ENCODE peak calls at places on chromosomes 12 and 14, in four cellular contexts. One of them, this sample, is unnamed. For H3K4me1, the result is how much of the 10 kb centered on the place peaks cover.

GRCh38 chr12:21775130-21775920 is 819 bp upstream of the KCNJ8 start:
- DNase-seq in PC-9: no peak
- DNase-seq in HepG2: no peak
- DNase-seq in DND-41: no peak
- DNase-seq in this sample: no peak

GRCh38 chr12:2395352-2395977 is 342.7 kb downstream of the CACNA1C start:
- DNase-seq in PC-9: peak
- DNase-seq in HepG2: peak
- DNase-seq in DND-41: peak
- DNase-seq in this sample: peak

GRCh38 chr14:101598571-101599233 is 37.4 kb downstream of the DIO3 start:
- DNase-seq in PC-9: peak
- DNase-seq in HepG2: no peak
- DNase-seq in DND-41: peak
- DNase-seq in this sample: no peak

GRCh38 chr14:101622251-101623076 is 61.2 kb downstream of the DIO3 start:
- DNase-seq in PC-9: no peak
- DNase-seq in HepG2: no peak
- DNase-seq in DND-41: no peak
- DNase-seq in this sample: no peak

GRCh38 chr14:100532916-100533630 is 54.1 kb downstream of the BEGAIN start:
- DNase-seq in PC-9: no peak
- DNase-seq in HepG2: no peak
- DNase-seq in DND-41: peak
- DNase-seq in this sample: no peak

GRCh38 chr14:105180598-105181528 is at the start of gene NUDT14:
- DNase-seq in PC-9: peak
- DNase-seq in HepG2: no peak
- DNase-seq in DND-41: peak
- DNase-seq in this sample: peak

GRCh38 chr14:91872011-91872476 is 4.7 kb upstream of the TC2N start:
- DNase-seq in PC-9: no peak
- DNase-seq in HepG2: peak
- DNase-seq in DND-41: peak
- DNase-seq in this sample: peak

GRCh38 chr14:59314019-59314608 is 125.6 kb downstream of the DAAM1 start:
- DNase-seq in PC-9: no peak
- DNase-seq in HepG2: peak
- DNase-seq in DND-41: no peak
- DNase-seq in this sample: no peak

GRCh38 chr14:58298477-58298879 is at the start of gene ARID4A:
- DNase-seq in PC-9: no peak
- DNase-seq in HepG2: no peak
- DNase-seq in DND-41: no peak
- DNase-seq in this sample: no peak

GRCh38 chr14:83164016-83164415 is 1630.4 kb upstream of the SEL1L start:
- DNase-seq in PC-9: no peak
- DNase-seq in HepG2: no peak
- DNase-seq in DND-41: no peak
- DNase-seq in this sample: no peak

GRCh38 chr12:219891-220352 is 6.0 kb upstream of the SLC6A12 start:
- DNase-seq in PC-9: peak
- DNase-seq in HepG2: peak
- DNase-seq in DND-41: peak
- DNase-seq in this sample: peak

GRCh38 chr12:72540811-72541210 is 268.6 kb downstream of the TRHDE start:
- DNase-seq in PC-9: no peak
- DNase-seq in HepG2: no peak
- DNase-seq in DND-41: no peak
- DNase-seq in this sample: no peak

GRCh38 chr12:56229082-56229481 is 769 bp upstream of the SLC39A5 start:
- DNase-seq in PC-9: no peak
- DNase-seq in HepG2: no peak
- DNase-seq in DND-41: no peak
- DNase-seq in this sample: no peak

GRCh38 chr14:52329678-52330376 is 15.7 kb downstream of the PTGER2 start:
- DNase-seq in PC-9: no peak
- DNase-seq in HepG2: no peak
- DNase-seq in DND-41: no peak
- DNase-seq in this sample: no peak

GRCh38 chr12:96719671-96720362 is 187.2 kb upstream of the NEDD1 start:
- DNase-seq in PC-9: no peak
- DNase-seq in HepG2: no peak
- DNase-seq in DND-41: peak
- DNase-seq in this sample: peak

GRCh38 chr14:93013368-93013719 is 90.4 kb downstream of the CHGA start:
- DNase-seq in PC-9: no peak
- DNase-seq in HepG2: no peak
- DNase-seq in DND-41: no peak
- DNase-seq in this sample: no peak

GRCh38 chr12:115094163-115094816 is 410.3 kb upstream of the TBX3 start:
- DNase-seq in PC-9: no peak
- DNase-seq in HepG2: no peak
- DNase-seq in DND-41: no peak
- DNase-seq in this sample: no peak

GRCh38 chr14:68248481-68249255 is 429.1 kb downstream of the RAD51B start:
- DNase-seq in PC-9: peak
- DNase-seq in HepG2: peak
- DNase-seq in DND-41: peak
- DNase-seq in this sample: peak

DNA sequence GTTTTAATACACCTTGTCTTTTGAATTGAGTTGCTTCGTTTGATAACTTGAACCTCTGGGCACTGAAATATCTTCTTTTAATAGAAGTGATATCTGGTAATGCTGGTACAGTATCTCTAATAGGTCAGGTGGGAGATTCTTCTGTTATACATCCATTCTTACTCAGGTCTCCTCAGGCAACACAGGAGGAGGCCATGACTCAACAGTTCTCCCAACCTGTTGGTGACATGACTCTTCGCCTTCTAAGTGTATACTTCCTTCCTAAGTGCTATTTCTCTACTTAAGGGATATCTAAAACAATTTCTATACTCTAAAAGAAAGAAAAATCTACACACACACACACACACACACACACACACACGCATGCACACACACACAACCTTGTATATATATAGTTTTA is 509.1 kb downstream of the PCNX1 start:
- DNase-seq in PC-9: no peak
- DNase-seq in HepG2: no peak
- DNase-seq in DND-41: no peak
- DNase-seq in this sample: no peak
- TF ChIP-seq EZH2 in PC-9: no peak
- TF ChIP-seq EZH2 in HepG2: no peak
- TF ChIP-seq EZH2 in DND-41: no peak
- TF ChIP-seq EZH2 in this sample: no peak

GRCh38 chr14:96084796-96085195 is 45.6 kb downstream of the C14orf132 start:
- DNase-seq in PC-9: no peak
- DNase-seq in HepG2: no peak
- DNase-seq in DND-41: no peak
- DNase-seq in this sample: no peak

GRCh38 chr14:96086032-96086431 is 46.9 kb downstream of the C14orf132 start:
- DNase-seq in PC-9: peak
- DNase-seq in HepG2: no peak
- DNase-seq in DND-41: no peak
- DNase-seq in this sample: no peak

GRCh38 chr14:96083667-96084320 is 44.6 kb downstream of the C14orf132 start:
- DNase-seq in PC-9: peak
- DNase-seq in HepG2: no peak
- DNase-seq in DND-41: no peak
- DNase-seq in this sample: no peak

GRCh38 chr14:96086574-96087077 is 47.5 kb downstream of the C14orf132 start:
- DNase-seq in PC-9: peak
- DNase-seq in HepG2: no peak
- DNase-seq in DND-41: no peak
- DNase-seq in this sample: no peak

DNA sequence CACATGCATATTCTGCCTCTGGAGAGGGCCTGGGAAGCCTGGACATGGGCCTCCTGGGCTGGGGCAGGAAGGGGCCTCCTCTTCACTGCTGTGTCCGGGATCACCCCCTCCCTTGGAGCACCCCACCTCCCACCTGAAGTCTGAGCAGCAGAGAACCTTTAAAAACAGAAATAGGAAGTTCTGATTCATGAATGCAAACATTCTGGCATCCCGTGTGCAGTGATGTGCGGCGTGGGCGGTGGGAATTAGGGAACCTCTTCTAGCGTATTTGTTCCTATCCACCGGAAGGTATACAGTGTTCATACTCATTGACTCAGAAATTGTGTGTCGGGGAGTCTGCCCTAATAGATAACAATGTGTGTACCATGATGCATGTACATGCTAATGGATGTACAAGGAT is 46.2 kb downstream of the C14orf132 start:
- DNase-seq in PC-9: no peak
- DNase-seq in HepG2: no peak
- DNase-seq in DND-41: no peak
- DNase-seq in this sample: no peak
- H3K4me1 ChIP-seq in PC-9: half or more
- H3K4me1 ChIP-seq in HepG2: under half
- H3K4me1 ChIP-seq in DND-41: under half
- H3K4me1 ChIP-seq in this sample: under half

DNA sequence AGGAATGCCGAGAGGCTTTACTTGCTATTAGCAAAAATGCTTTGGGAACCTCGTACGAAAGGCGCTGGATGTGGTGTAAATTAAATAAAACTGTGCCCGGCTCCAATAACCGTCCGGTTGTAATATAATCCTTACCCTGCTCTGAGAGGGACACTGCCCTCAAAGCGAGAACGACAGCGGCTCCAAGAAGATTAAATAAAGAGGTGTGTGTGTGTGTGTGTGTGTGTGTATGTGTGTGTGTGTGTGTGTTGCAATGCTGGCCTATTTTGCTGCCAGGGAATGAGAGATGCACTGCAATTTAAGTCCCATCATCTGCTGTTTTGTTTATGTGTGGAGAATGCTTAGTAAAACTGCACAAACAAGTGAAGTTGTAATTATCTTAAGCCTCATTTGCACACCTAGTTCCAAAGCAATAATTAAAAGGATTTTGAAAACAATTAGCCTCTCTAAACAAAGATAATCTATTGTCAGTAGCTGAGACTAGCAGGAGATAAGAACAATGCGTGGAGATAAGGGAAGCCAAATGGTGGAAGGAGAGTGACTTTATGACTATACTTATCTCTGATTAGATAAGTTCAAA is 1.2 kb upstream of the SIX1 start:
- DNase-seq in PC-9: peak
- DNase-seq in HepG2: no peak
- DNase-seq in DND-41: no peak
- DNase-seq in this sample: no peak
- TF ChIP-seq EZH2 in PC-9: no peak
- TF ChIP-seq EZH2 in HepG2: no peak
- TF ChIP-seq EZH2 in DND-41: no peak
- TF ChIP-seq EZH2 in this sample: no peak

DNA sequence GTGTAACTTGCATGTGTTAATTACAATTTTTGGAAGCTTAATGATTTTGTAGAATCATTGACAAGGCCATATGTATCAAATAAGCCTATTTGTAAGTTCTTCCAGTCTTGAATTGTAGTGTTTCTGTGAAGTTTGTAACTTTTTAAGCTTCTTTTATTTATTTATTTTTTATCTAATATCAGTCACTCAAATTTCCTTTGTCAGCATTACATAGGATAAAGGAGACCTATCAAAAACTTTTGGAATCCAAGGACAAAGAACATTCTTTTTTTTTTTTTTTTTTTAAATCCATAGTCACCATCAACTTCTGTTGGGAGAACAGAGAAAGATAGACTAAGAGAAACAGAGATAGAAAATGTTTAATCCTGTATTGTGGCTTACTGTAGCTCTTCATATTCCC is 36.4 kb downstream of the DIP2B start:
- DNase-seq in PC-9: no peak
- DNase-seq in HepG2: no peak
- DNase-seq in DND-41: no peak
- DNase-seq in this sample: no peak
- H3K4me1 ChIP-seq in PC-9: half or more
- H3K4me1 ChIP-seq in HepG2: half or more
- H3K4me1 ChIP-seq in DND-41: under half
- H3K4me1 ChIP-seq in this sample: under half

GRCh38 chr14:36649872-36650650 is 11.6 kb upstream of the PAX9 start:
- DNase-seq in PC-9: no peak
- DNase-seq in HepG2: no peak
- DNase-seq in DND-41: no peak
- DNase-seq in this sample: no peak

GRCh38 chr14:36646664-36647416 is 14.8 kb upstream of the PAX9 start:
- DNase-seq in PC-9: peak
- DNase-seq in HepG2: no peak
- DNase-seq in DND-41: no peak
- DNase-seq in this sample: no peak

GRCh38 chr14:36647417-36647826 is 14.2 kb upstream of the PAX9 start:
- DNase-seq in PC-9: no peak
- DNase-seq in HepG2: no peak
- DNase-seq in DND-41: no peak
- DNase-seq in this sample: no peak

GRCh38 chr14:36652542-36653201 is 9.0 kb upstream of the PAX9 start:
- DNase-seq in PC-9: no peak
- DNase-seq in HepG2: no peak
- DNase-seq in DND-41: no peak
- DNase-seq in this sample: no peak

GRCh38 chr14:36647827-36648753 is 13.6 kb upstream of the PAX9 start:
- DNase-seq in PC-9: peak
- DNase-seq in HepG2: peak
- DNase-seq in DND-41: no peak
- DNase-seq in this sample: peak
- TF ChIP-seq EZH2 in PC-9: no peak
- TF ChIP-seq EZH2 in HepG2: peak
- TF ChIP-seq EZH2 in DND-41: no peak
- TF ChIP-seq EZH2 in this sample: peak

DNA sequence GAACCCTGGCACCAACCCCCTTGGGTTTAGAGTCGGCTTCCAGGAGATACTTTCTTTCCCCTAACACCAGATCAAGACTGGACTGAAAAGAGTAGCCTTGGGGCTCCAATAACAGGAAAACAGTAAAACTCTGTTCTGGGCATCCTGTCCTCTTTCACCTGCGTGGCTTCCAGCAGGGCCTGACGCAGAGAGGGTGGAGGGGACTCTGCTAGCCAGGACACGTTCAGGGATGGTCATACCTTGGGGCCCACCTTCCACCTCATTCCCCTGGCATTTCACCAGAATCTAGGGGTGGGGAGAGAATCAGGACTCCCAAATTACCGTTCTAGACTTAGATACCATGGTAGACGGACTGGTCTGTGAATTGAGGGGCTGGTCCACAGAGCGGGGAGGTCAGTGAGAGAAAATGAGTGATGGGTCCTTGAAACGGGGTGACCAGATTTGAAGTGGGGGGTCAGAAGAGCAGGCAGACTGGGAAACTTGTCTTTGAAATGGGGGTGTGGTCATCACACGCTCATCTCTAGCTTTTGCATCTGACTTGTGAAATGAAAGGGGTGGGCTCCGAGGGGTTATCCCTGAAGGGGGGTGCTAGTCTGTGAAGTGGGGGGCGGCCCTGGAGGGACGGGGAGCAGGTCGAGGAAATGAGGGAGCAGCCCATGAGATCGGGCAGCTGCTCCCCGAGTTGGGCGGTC is 873 bp downstream of the PXN start:
- DNase-seq in PC-9: peak
- DNase-seq in HepG2: no peak
- DNase-seq in DND-41: no peak
- DNase-seq in this sample: no peak
- H3K4me1 ChIP-seq in PC-9: under half
- H3K4me1 ChIP-seq in HepG2: half or more
- H3K4me1 ChIP-seq in DND-41: under half
- H3K4me1 ChIP-seq in this sample: half or more

GRCh38 chr12:53950441-53950781 is 4.3 kb upstream of the HOXC12 start:
- DNase-seq in PC-9: no peak
- DNase-seq in HepG2: no peak
- DNase-seq in DND-41: no peak
- DNase-seq in this sample: no peak
- TF ChIP-seq EZH2 in PC-9: no peak
- TF ChIP-seq EZH2 in HepG2: no peak
- TF ChIP-seq EZH2 in DND-41: no peak
- TF ChIP-seq EZH2 in this sample: no peak